ENCODE peak calls at places on chromosomes 13 and 19, in nine cellular contexts. N, F, B, V, Z, J, P, H and A are unnamed samples.

GRCh38 chr13:97743946-97744345 is 209.5 kb upstream of the IPO5 start:
- DNase-seq in J (no peak), P (no peak), N (no peak), Z (no peak), H (no peak), B (no peak), V (no peak), F (no peak), A (no peak)

GRCh38 chr13:28401303-28402056 is 93.4 kb downstream of the FLT1 start:
- DNase-seq in J (no peak), N (no peak), H (no peak), P (no peak), Z (no peak), B (no peak), V (no peak), F (no peak), A (no peak)

GRCh38 chr19:49878744-49879070 is 1.2 kb downstream of the TBC1D17 start:
- DNase-seq in H (no peak), J (no peak), N (no peak), Z (no peak), B (no peak), V (peak; percentile 12), P (no peak), F (no peak), A (no peak)

GRCh38 chr13:76917096-76917495 is 30.9 kb upstream of the KCTD12 start:
- DNase-seq in H (no peak), B (no peak), F (no peak), P (no peak), N (no peak), Z (no peak), J (no peak), V (no peak), A (no peak)

GRCh38 chr13:30520571-30520970 is 54.8 kb upstream of the HMGB1 start:
- DNase-seq in B (no peak), N (no peak), J (no peak), H (no peak), F (no peak), Z (peak; percentile 10), P (no peak), V (no peak), A (no peak)

GRCh38 chr19:42111811-42112210 is 20.4 kb downstream of the POU2F2 start:
- DNase-seq in V (no peak), P (no peak), H (no peak), B (no peak), N (no peak), F (no peak), Z (no peak), J (no peak), A (no peak)

GRCh38 chr13:23999411-23999810 is 102.1 kb upstream of the C1QTNF9B start:
- DNase-seq in H (no peak), V (no peak), N (no peak), Z (no peak), B (no peak), P (no peak), F (no peak), J (no peak), A (no peak)

GRCh38 chr19:8335343-8336071 is 7.6 kb downstream of the KANK3 start:
- DNase-seq in Z (no peak), F (no peak), N (no peak), J (no peak), B (no peak), V (no peak), H (peak; percentile 58), P (no peak), A (peak; percentile 69)

GRCh38 chr13:42394361-42395065 is 122.6 kb downstream of the AKAP11 start:
- DNase-seq in B (no peak), J (no peak), P (no peak), Z (no peak), V (no peak), N (no peak), H (no peak), F (no peak), A (no peak)

GRCh38 chr19:7679017-7679720 is 1.5 kb upstream of the TRAPPC5 start:
- DNase-seq in J (no peak), H (no peak), P (no peak), V (no peak), Z (no peak), B (no peak), N (no peak), F (peak; percentile 23), A (no peak)

DNA sequence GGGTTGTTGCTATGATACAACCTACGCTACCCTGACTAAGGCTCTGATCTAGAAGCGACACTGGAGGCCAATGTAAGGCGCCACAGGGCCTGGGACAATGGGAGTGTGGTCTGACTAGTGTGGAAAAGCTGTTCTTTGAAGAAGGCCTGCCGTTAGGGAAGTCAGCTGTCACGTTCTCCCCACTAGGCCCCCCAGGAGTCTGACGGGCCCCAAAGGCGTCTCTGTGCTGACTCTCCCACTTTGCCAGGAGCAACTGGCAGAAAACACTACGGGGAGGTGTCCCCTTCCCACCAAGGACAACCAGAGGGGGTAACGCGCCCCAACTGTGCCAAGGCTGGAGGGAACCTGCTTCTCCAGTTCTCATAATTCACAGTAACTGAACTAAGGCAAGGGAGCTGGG is 25.3 kb upstream of the EIF3G start:
- DNase-seq in F (no peak), V (no peak), N (no peak), H (no peak), P (no peak), J (no peak), Z (no peak), B (no peak), A (no peak)
- H3K27ac ChIP-seq in F (no peak overlapping the region), V (no peak overlapping the region), N (no peak overlapping the region), H (no peak overlapping the region), P (no peak overlapping the region), J (no peak overlapping the region), Z (no peak overlapping the region), B (no peak overlapping the region), A (no peak overlapping the region)

GRCh38 chr19:45883586-45883880 is 2.4 kb downstream of the IRF2BP1 start:
- DNase-seq in F (no peak), H (no peak), P (no peak), V (no peak), Z (no peak), B (no peak), J (no peak), N (peak; percentile 56), A (no peak)

GRCh38 chr19:45879971-45880370 is 6.0 kb downstream of the IRF2BP1 start:
- DNase-seq in B (no peak), N (no peak), V (no peak), H (no peak), J (no peak), F (no peak), P (no peak), Z (no peak), A (no peak)

GRCh38 chr19:45882652-45883585 is 3.0 kb downstream of the IRF2BP1 start:
- DNase-seq in P (peak; percentile 78), J (peak; percentile 82), H (peak; percentile 94), V (peak; percentile 79), Z (peak; percentile 60), F (peak; percentile 93), B (peak; percentile 73), N (peak; percentile 98), A (peak; percentile 91)

GRCh38 chr19:45881082-45881908 is 4.6 kb downstream of the IRF2BP1 start:
- DNase-seq in J (no peak), B (no peak), Z (no peak), P (no peak), V (no peak), F (no peak), N (peak; percentile 54), H (no peak), A (no peak)

DNA sequence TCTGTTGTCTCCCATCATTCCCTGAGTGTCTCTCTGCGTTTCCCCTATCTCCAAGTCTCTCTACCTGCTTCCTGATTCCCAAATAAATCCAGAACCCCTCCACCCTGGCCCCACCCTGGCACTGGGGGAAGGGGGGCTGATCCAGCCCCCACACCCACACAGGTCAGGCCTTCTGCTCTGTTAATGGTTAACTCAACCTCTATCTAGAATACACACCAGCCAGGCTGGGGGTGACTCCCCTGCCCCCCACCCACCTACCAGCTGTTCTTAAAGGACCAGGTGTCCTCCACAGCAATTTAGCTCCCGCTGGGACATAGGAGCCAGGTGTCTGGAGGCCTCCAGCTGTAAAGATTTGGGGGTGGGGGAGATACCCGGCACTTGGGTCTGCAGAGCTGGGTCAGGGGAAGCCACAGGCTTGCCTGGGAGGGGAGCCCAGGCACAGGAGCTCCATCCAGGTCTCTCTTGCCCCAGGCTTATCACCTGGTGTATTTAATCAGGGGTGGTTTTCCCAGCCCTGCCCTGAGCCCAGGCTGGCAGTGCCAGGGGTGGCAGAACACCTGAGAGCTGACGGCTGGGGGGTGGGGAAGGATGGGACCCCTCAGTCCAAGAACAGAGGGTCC is 3.9 kb downstream of the IRF2BP1 start:
- DNase-seq in J (no peak), Z (no peak), B (no peak), N (peak; percentile 85), F (no peak), V (no peak), P (no peak), H (peak; percentile 76), A (no peak)
- H3K27ac ChIP-seq in J (peak overlapping the region; percentile 9), Z (no peak overlapping the region), B (no peak overlapping the region), N (peak overlapping the region; percentile 96), F (no peak overlapping the region), V (no peak overlapping the region), P (no peak overlapping the region), H (peak overlapping the region; percentile 92), A (peak overlapping the region; percentile 63)

GRCh38 chr13:54248306-54248705 is 1219.7 kb downstream of the OLFM4 start:
- DNase-seq in Z (no peak), V (no peak), J (no peak), F (no peak), H (no peak), N (no peak), B (no peak), P (no peak), A (no peak)
- H3K27ac ChIP-seq in Z (no peak overlapping the region), V (no peak overlapping the region), J (no peak overlapping the region), F (no peak overlapping the region), H (no peak overlapping the region), N (no peak overlapping the region), B (no peak overlapping the region), P (no peak overlapping the region), A (no peak overlapping the region)

DNA sequence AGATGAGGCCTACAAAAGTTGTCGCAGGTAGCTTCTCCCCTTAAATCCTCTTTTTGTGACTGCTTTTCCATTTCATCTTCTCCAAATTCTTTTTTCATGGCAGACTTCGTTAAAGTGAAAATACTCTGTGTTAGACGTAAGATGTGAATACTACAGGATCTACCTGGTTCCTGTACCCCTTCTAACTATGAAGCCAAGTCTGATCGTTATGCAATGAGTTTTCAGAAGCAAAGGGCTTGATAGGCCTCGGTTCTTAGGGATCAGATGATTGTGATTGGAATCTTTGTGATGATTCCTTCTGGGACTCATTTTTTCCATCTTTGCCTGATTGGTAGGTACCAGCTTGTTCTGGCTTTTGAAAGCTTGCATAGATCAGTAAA is 86.9 kb downstream of the PCCA start:
- DNase-seq in V (no peak), F (no peak), N (no peak), P (no peak), Z (no peak), J (no peak), B (no peak), H (no peak), A (no peak)
- H3K27ac ChIP-seq in V (no peak overlapping the region), F (no peak overlapping the region), N (no peak overlapping the region), P (no peak overlapping the region), Z (no peak overlapping the region), J (no peak overlapping the region), B (no peak overlapping the region), H (no peak overlapping the region), A (no peak overlapping the region)